ENCODE peak calls at places on chromosomes 5 and 9, in six cellular contexts. U is PC-9, K is left cardiac atrium, A is lung, Y is A549, E is GM04503. D is an unnamed sample.

GRCh38 chr9:88660611-88661010 is 125.6 kb downstream of the NXNL2 start:
- DNase-seq in E (no peak), Y (peak; percentile 60), U (no peak), K (no peak), A (no peak), D (peak; percentile 48)

GRCh38 chr9:116549786-116550660 is 137.1 kb upstream of the TRIM32 start:
- DNase-seq in K (no peak), E (no peak), Y (no peak), U (no peak), A (no peak), D (peak; percentile 64)

GRCh38 chr5:169650701-169651331 is 13.7 kb downstream of the DOCK2 start:
- DNase-seq in K (no peak), U (no peak), Y (peak; percentile 29), A (no peak), E (no peak), D (peak; percentile 41)

GRCh38 chr5:159601216-159601615 is 270.9 kb upstream of the IL12B start:
- DNase-seq in Y (no peak), U (no peak), E (no peak), K (no peak), A (no peak), D (no peak)

GRCh38 chr5:169088032-169088726 is 212.8 kb downstream of the SLIT3 start:
- DNase-seq in K (no peak), A (no peak), U (no peak), E (no peak), Y (no peak), D (no peak)

GRCh38 chr9:71854811-71855210 is 56.2 kb downstream of the ABHD17B start:
- DNase-seq in K (no peak), Y (no peak), E (no peak), U (no peak), A (no peak), D (peak; percentile 35)

GRCh38 chr9:83066771-83067170 is 3.8 kb upstream of the RASEF start:
- DNase-seq in U (no peak), A (no peak), Y (peak; percentile 40), K (no peak), E (peak; percentile 68), D (peak; percentile 79)

GRCh38 chr9:93670208-93671029 is 94.0 kb downstream of the PHF2 start:
- DNase-seq in E (no peak), A (no peak), U (no peak), K (no peak), Y (no peak), D (no peak)

GRCh38 chr9:87193151-87193550 is 245.8 kb upstream of the GAS1 start:
- DNase-seq in U (no peak), A (no peak), E (no peak), Y (no peak), K (no peak), D (peak; percentile 40)

GRCh38 chr9:129472651-129473102 is 148.2 kb downstream of the C9orf50 start:
- DNase-seq in K (no peak), U (no peak), Y (no peak), E (no peak), A (no peak), D (peak; percentile 69)

GRCh38 chr5:180601591-180602480 is 10.5 kb upstream of the SCGB3A1 start:
- DNase-seq in Y (no peak), A (no peak), E (no peak), U (no peak), K (no peak), D (no peak)

D was measured in renal cortical epithelial cell.